ENCODE peak calls at places on chromosome 3, in eight cellular contexts. D, X, I, S, O, P, M and G are unnamed samples.

GRCh38 chr3:190443257-190443656 is 6.4 kb downstream of the TMEM207 start:
- DNase-seq in I (no peak), M (no peak), S (peak; percentile 66), O (no peak), D (no peak), P (no peak), X (no peak), G (no peak)

GRCh38 chr3:184562146-184562861 is 719 bp downstream of the EPHB3 start:
- DNase-seq in D (peak; percentile 12), I (no peak), S (no peak), O (no peak), P (no peak), M (no peak), X (no peak), G (peak; percentile 31)

GRCh38 chr3:169818330-169818729 is 5.6 kb upstream of the LRRC34 start:
- DNase-seq in X (no peak), P (no peak), I (no peak), S (no peak), M (no peak), O (no peak), D (no peak), G (no peak)

GRCh38 chr3:102200126-102200525 is 234.7 kb upstream of the ZPLD1 start:
- DNase-seq in M (no peak), X (no peak), D (no peak), O (no peak), I (no peak), P (no peak), S (no peak), G (no peak)

GRCh38 chr3:173066044-173066679 is 74.9 kb downstream of the SPATA16 start:
- DNase-seq in D (no peak), X (no peak), I (no peak), S (peak; percentile 11), O (no peak), M (no peak), P (peak; percentile 32), G (no peak)

GRCh38 chr3:136381051-136381450 is 130.9 kb downstream of the PCCB start:
- DNase-seq in I (no peak), S (no peak), X (no peak), D (no peak), P (no peak), O (no peak), M (no peak), G (no peak)

GRCh38 chr3:194485471-194485875 is 1.3 kb downstream of the ATP13A3 start:
- DNase-seq in M (no peak), S (no peak), O (no peak), X (no peak), I (peak; percentile 37), P (no peak), D (no peak), G (no peak)

GRCh38 chr3:41630017-41630416 is 331.9 kb downstream of the ULK4 start:
- DNase-seq in M (no peak), D (no peak), P (no peak), O (no peak), I (no peak), X (no peak), S (no peak), G (no peak)

GRCh38 chr3:25820372-25820771 is 30.5 kb downstream of the OXSM start:
- DNase-seq in X (no peak), S (peak; percentile 99), O (no peak), M (no peak), I (no peak), D (no peak), P (no peak), G (no peak)

GRCh38 chr3:160885791-160886286 is 129.8 kb downstream of the PPM1L start:
- DNase-seq in P (peak; percentile 75), M (no peak), X (no peak), D (no peak), I (no peak), O (peak; percentile 86), S (peak; percentile 37), G (no peak)

GRCh38 chr3:128551872-128552271 is 58.9 kb upstream of the GATA2 start:
- DNase-seq in O (no peak), X (no peak), S (no peak), D (no peak), I (no peak), M (no peak), P (no peak), G (no peak)

GRCh38 chr3:185936814-185937688 is 763 bp downstream of the TRA2B start:
- DNase-seq in X (peak; percentile 90), I (peak; percentile 79), S (peak; percentile 77), D (peak; percentile 89), M (peak; percentile 77), P (peak; percentile 92), O (peak; percentile 63), G (peak; percentile 89)

GRCh38 chr3:196227629-196228493 is 11.5 kb downstream of the SLC51A start:
- DNase-seq in M (no peak), O (no peak), S (no peak), P (no peak), X (no peak), D (no peak), I (no peak), G (no peak)

GRCh38 chr3:49805367-49805782 is 2.3 kb downstream of the INKA1 start:
- DNase-seq in P (peak; percentile 89), M (no peak), D (no peak), S (no peak), I (no peak), O (peak; percentile 39), X (no peak), G (no peak)

GRCh38 chr3:184336484-184337230 is 743 bp upstream of the FAM131A start:
- DNase-seq in I (peak; percentile 71), S (peak; percentile 74), O (no peak), M (no peak), P (no peak), D (peak; percentile 20), X (no peak), G (peak; percentile 23)

GRCh38 chr3:171110715-171111114 is 84.2 kb upstream of the SLC2A2 start:
- DNase-seq in P (no peak), X (no peak), M (no peak), I (no peak), O (no peak), D (no peak), S (no peak), G (no peak)

GRCh38 chr3:100033184-100033583 is 81.1 kb downstream of the FILIP1L start:
- DNase-seq in M (no peak), O (no peak), I (no peak), S (no peak), D (no peak), P (no peak), X (no peak), G (no peak)

GRCh38 chr3:132399054-132399929 is 18.0 kb upstream of the DNAJC13 start:
- DNase-seq in O (peak; percentile 42), M (no peak), P (no peak), S (peak; percentile 38), X (peak; percentile 27), D (no peak), I (peak; percentile 74), G (no peak)

GRCh38 chr3:159234306-159234705 is 432.5 kb downstream of the MFSD1 start:
- DNase-seq in I (no peak), S (no peak), M (no peak), D (no peak), P (no peak), O (no peak), X (no peak), G (no peak)

GRCh38 chr3:119221779-119222320 is 18.8 kb downstream of the B4GALT4 start:
- DNase-seq in X (no peak), P (no peak), I (no peak), S (no peak), O (no peak), M (no peak), D (no peak), G (no peak)

GRCh38 chr3:141828487-141829284 is 47.8 kb upstream of the ATP1B3 start:
- DNase-seq in S (no peak), D (no peak), I (no peak), O (no peak), M (no peak), X (no peak), P (peak; percentile 66), G (no peak)

GRCh38 chr3:82030932-82031331 is 269.5 kb upstream of the GBE1 start:
- DNase-seq in O (peak; percentile 35), S (peak; percentile 16), D (no peak), I (no peak), X (no peak), P (no peak), M (no peak), G (no peak)

GRCh38 chr3:177362646-177363045 is 165.4 kb upstream of the TBL1XR1 start:
- DNase-seq in O (no peak), I (no peak), S (no peak), P (no peak), X (no peak), M (no peak), D (no peak), G (no peak)

GRCh38 chr3:171835613-171836012 is 7.5 kb upstream of the TMEM212 start:
- DNase-seq in O (no peak), P (no peak), D (no peak), M (no peak), X (no peak), S (no peak), I (no peak), G (no peak)

GRCh38 chr3:64290864-64291263 is 65.6 kb upstream of the PRICKLE2 start:
- DNase-seq in P (no peak), M (no peak), S (no peak), X (no peak), I (no peak), D (no peak), O (no peak), G (no peak)

GRCh38 chr3:123522666-123523412 is 62.0 kb downstream of the HACD2 start:
- DNase-seq in M (no peak), X (no peak), D (no peak), S (no peak), P (peak; percentile 39), O (no peak), I (no peak), G (no peak)

GRCh38 chr3:195195321-195196209 is 75.4 kb downstream of the XXYLT1 start:
- DNase-seq in X (no peak), I (no peak), S (peak; percentile 94), M (no peak), O (peak; percentile 78), D (no peak), P (no peak), G (no peak)

GRCh38 chr3:72746412-72747411 is 101.5 kb downstream of the SHQ1 start:
- DNase-seq in D (no peak), M (no peak), O (no peak), P (no peak), S (peak; percentile 60), X (no peak), I (no peak), G (no peak)

GRCh38 chr3:14461006-14461747 is 58.8 kb downstream of the SLC6A6 start:
- DNase-seq in S (no peak), M (no peak), D (no peak), O (no peak), X (no peak), I (no peak), P (no peak), G (no peak)

GRCh38 chr3:106473576-106474506 is 605.0 kb upstream of the CBLB start:
- DNase-seq in P (no peak), I (no peak), S (no peak), X (peak; percentile 53), O (no peak), D (peak; percentile 34), M (no peak), G (peak; percentile 6)

GRCh38 chr3:61682671-61683408 is 121.5 kb downstream of the PTPRG start:
- DNase-seq in S (peak; percentile 25), P (no peak), X (no peak), D (no peak), O (no peak), M (no peak), I (no peak), G (no peak)

GRCh38 chr3:131903988-131904415 is 130.8 kb downstream of the CPNE4 start:
- DNase-seq in X (no peak), S (peak; percentile 13), D (no peak), M (no peak), P (no peak), I (no peak), O (no peak), G (no peak)

GRCh38 chr3:183298708-183299153 is 45.7 kb downstream of the B3GNT5 start:
- DNase-seq in M (no peak), X (no peak), P (peak; percentile 76), I (no peak), O (peak; percentile 63), S (no peak), D (no peak), G (no peak)

GRCh38 chr3:12991861-12992281 is 81.4 kb downstream of the IQSEC1 start:
- DNase-seq in O (no peak), P (peak; percentile 16), X (no peak), M (no peak), D (no peak), I (no peak), S (no peak), G (no peak)